ENCODE peak calls at places on chromosome 4, in four cellular contexts. E is effector memory CD4-positive, alpha-beta T cell; U is left lung; D is CD4-positive, alpha-beta memory T cell. V is an unnamed sample.

GRCh38 chr4:83865417-83866150 is 329.7 kb downstream of the GPAT3 start:
- DNase-seq in D (no peak), E (no peak), U (no peak), V (no peak)

GRCh38 chr4:170491981-170492380 is 402.2 kb upstream of the AADAT start:
- DNase-seq in D (no peak), U (no peak), E (no peak), V (no peak)

GRCh38 chr4:125368684-125369083 is 53.9 kb downstream of the FAT4 start:
- DNase-seq in U (no peak), E (no peak), D (no peak), V (no peak)

GRCh38 chr4:71130827-71131603 is 137.6 kb downstream of the DCK start:
- DNase-seq in U (no peak), D (no peak), E (no peak), V (no peak)

GRCh38 chr4:83408958-83409357 is 46.7 kb downstream of the HELQ start:
- DNase-seq in U (no peak), E (no peak), D (no peak), V (no peak)

GRCh38 chr4:42397635-42398447 is 553 bp downstream of the SHISA3 start:
- DNase-seq in D (no peak), U (peak; percentile 80), E (no peak), V (no peak)

GRCh38 chr4:7112656-7113055 is 44.8 kb upstream of the GRPEL1 start:
- DNase-seq in E (no peak), D (no peak), U (no peak), V (no peak)

GRCh38 chr4:123162859-123163258 is 233.7 kb upstream of the SPRY1 start:
- DNase-seq in U (no peak), D (no peak), E (no peak), V (no peak)

GRCh38 chr4:154491341-154491679 is 289 bp downstream of the DCHS2 start:
- DNase-seq in U (no peak), D (no peak), E (no peak), V (no peak)

GRCh38 chr4:168483786-168484185 is 3.5 kb upstream of the DDX60L start:
- DNase-seq in U (no peak), D (no peak), E (no peak), V (no peak)

DNA sequence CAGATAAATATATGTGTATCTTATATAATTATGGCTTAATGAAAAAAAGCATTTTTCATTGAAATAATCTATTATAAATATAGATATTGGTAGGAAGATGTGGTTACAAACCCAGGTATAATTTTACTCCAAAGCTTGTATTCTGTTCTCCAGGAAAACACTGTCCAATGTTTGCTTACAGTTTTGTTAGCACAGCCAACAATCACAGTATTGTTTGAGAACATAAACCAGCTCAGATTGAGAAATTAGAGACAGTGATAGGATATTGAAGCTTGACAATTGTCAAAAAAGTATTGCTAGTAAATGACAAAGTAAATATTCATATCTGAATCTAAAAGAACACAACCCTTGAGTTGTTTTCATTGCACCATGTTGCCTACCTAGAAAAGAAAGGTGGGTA is 228.8 kb downstream of the ADGRL3 start:
- DNase-seq in D (no peak), U (no peak), E (no peak), V (no peak)
- H3K27ac ChIP-seq in D (no peak overlapping the region), U (no peak overlapping the region), E (no peak overlapping the region), V (no peak overlapping the region)

DNA sequence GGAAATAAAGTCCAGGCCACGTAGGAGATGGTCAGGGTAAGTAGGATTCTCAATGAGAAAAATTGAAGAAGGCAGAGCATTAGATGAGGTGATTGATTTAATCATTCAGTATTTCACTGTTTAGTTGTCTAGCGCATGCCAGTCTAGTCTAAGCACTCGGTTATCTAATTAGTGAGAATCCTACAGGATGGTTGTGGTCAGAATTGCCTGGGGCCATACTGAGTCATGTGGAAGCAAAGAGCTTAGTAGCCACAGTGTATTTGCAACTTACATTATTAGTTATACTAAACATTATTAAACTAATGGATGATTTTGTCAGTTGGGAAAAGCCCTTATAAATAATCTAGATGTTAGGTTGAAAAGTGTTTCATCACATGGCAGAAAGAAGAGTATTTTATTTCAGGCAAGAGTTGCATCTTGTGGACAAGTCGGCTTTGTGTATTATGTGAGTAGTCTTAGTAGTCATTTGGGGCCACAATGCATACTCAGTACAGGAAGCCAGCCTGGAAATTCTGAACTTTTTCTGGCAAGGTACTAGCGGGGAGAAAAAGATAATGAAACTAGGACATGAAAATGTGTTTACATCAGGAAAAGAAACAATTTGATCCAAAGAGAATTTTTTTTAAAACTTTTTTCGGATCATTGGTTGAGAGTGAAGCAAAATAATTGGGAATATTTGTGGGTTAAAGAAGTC is 31.9 kb downstream of the CPEB2 start:
- DNase-seq in D (no peak), E (no peak), U (no peak), V (no peak)
- H3K27ac ChIP-seq in D (no peak overlapping the region), E (no peak overlapping the region), U (peak overlapping the region; percentile 42), V (peak overlapping the region; percentile 5)

GRCh38 chr4:13906727-13907126 is 279.2 kb upstream of the BOD1L1 start:
- DNase-seq in E (no peak), U (no peak), D (no peak), V (no peak)
- H3K27ac ChIP-seq in E (no peak overlapping the region), U (no peak overlapping the region), D (no peak overlapping the region), V (no peak overlapping the region)

DNA sequence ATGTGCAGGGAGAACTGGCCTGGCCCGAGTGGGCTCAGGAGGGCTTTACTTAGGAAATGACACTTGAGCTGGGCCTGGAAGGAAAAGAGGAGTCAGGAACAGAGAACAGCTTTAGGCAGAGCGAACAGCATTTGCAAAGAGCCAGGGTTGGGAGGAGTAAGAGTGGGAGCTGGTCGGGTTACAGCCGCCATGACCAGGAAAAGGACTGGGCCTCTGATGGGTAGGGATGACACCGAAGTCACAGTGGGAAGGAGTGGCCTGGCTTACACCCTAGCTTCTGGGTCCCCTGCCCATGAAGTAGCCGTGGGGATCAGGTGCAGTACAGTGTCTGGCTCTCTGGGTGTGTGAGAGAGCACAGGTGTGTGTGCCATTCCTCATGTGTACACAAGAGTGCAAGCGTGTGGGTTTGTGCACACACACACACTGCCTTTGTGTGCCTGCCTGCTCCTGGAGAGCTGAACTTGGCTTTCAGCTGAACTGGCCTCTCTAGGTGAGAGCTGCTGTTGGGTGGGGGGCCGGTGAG is 31.6 kb downstream of the TRMT44 start:
- DNase-seq in E (no peak), D (no peak), U (no peak), V (no peak)
- H3K27ac ChIP-seq in E (no peak overlapping the region), D (no peak overlapping the region), U (no peak overlapping the region), V (no peak overlapping the region)

DNA sequence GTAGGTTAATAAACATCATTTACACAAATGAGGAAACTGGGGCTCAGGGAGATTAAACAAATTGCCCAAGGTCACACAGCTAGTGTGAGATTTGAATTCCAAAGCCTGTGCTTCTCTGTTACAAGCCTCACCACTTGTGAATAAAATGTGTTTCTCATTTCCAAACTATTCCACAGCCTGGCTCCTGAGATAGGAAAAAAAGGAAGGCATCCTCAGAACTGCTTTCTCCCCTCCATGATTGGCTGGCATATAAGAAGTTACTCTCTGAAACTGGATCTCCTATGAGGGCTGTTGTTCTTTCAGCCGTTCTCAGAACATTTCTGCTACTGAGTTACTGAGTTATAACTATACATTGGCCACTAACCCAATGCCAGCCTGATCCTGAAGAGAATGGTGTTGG is 237.9 kb downstream of the MAML3 start:
- DNase-seq in U (no peak), E (no peak), D (no peak), V (no peak)
- H3K27ac ChIP-seq in U (no peak overlapping the region), E (no peak overlapping the region), D (no peak overlapping the region), V (no peak overlapping the region)

GRCh38 chr4:177177446-177178160 is 132.1 kb upstream of the NEIL3 start:
- DNase-seq in U (no peak), D (no peak), E (no peak), V (no peak)
- H3K27ac ChIP-seq in U (no peak overlapping the region), D (no peak overlapping the region), E (no peak overlapping the region), V (no peak overlapping the region)

GRCh38 chr4:147780137-147780777 is 48.4 kb downstream of the ARHGAP10 start:
- DNase-seq in D (no peak), E (no peak), U (no peak), V (no peak)

GRCh38 chr4:147786031-147786430 is 54.1 kb downstream of the ARHGAP10 start:
- DNase-seq in E (no peak), U (no peak), D (no peak), V (no peak)

GRCh38 chr4:147778942-147779341 is 47.1 kb downstream of the ARHGAP10 start:
- DNase-seq in U (no peak), D (no peak), E (no peak), V (no peak)

GRCh38 chr4:147779449-147779848 is 47.6 kb downstream of the ARHGAP10 start:
- DNase-seq in D (no peak), U (no peak), E (no peak), V (no peak)

GRCh38 chr4:147782087-147782781 is 50.3 kb downstream of the ARHGAP10 start:
- DNase-seq in D (no peak), U (no peak), E (no peak), V (no peak)
- H3K27ac ChIP-seq in D (no peak overlapping the region), U (no peak overlapping the region), E (no peak overlapping the region), V (no peak overlapping the region)

GRCh38 chr4:106985830-106986229 is 50.3 kb downstream of the DKK2 start:
- DNase-seq in D (no peak), U (no peak), E (no peak), V (no peak)
- H3K27ac ChIP-seq in D (no peak overlapping the region), U (no peak overlapping the region), E (no peak overlapping the region), V (no peak overlapping the region)

GRCh38 chr4:183469936-183470335 is 25.5 kb downstream of the CDKN2AIP start:
- DNase-seq in U (no peak), E (no peak), D (no peak), V (no peak)
- H3K27ac ChIP-seq in U (no peak overlapping the region), E (no peak overlapping the region), D (no peak overlapping the region), V (no peak overlapping the region)